ENCODE peak calls at places on chromosomes 2 and 18, in four cellular contexts. Y is fibroblast of lung; R is naive thymus-derived CD4-positive, alpha-beta T cell; H is heart left ventricle. W is an unnamed sample.

GRCh38 chr2:29053680-29054400 is 20.5 kb downstream of the PCARE start:
- DNase-seq in Y (no peak), R (no peak), H (peak; percentile 36), W (no peak)

GRCh38 chr2:86017901-86018896 is 87.5 kb downstream of the POLR1A start:
- DNase-seq in Y (peak; percentile 47), R (no peak), H (no peak), W (no peak)

GRCh38 chr2:121947681-121948080 is 192.2 kb downstream of the TSN start:
- DNase-seq in Y (no peak), R (no peak), H (no peak), W (no peak)

GRCh38 chr2:177692042-177692823 is 299.7 kb downstream of the AGPS start:
- DNase-seq in Y (no peak), R (no peak), H (no peak), W (no peak)

GRCh38 chr2:33678447-33678846 is 79.3 kb upstream of the FAM98A start:
- DNase-seq in Y (no peak), R (no peak), H (no peak), W (no peak)

GRCh38 chr2:73907840-73908452 is 15.1 kb downstream of the ACTG2 start:
- DNase-seq in Y (peak; percentile 62), R (peak; percentile 64), H (no peak), W (no peak)

GRCh38 chr2:70113396-70114100 is 26.3 kb downstream of the PCBP1 start:
- DNase-seq in Y (no peak), R (no peak), H (no peak), W (no peak)

GRCh38 chr2:217846321-217846743 is 156.5 kb downstream of the TNS1 start:
- DNase-seq in Y (no peak), R (no peak), H (no peak), W (no peak)

GRCh38 chr2:62787381-62787780 is 81.9 kb downstream of the EHBP1 start:
- DNase-seq in Y (peak; percentile 47), R (no peak), H (no peak), W (peak; percentile 14)

GRCh38 chr2:44083054-44083453 is 85.6 kb upstream of the PPM1B start:
- DNase-seq in Y (no peak), R (no peak), H (no peak), W (no peak)

GRCh38 chr18:9827856-9828793 is 57.6 kb upstream of the TXNDC2 start:
- DNase-seq in Y (peak; percentile 99), R (no peak), H (no peak), W (no peak)

GRCh38 chr18:70454705-70455322 is 166.0 kb downstream of the SOCS6 start:
- DNase-seq in Y (peak; percentile 61), R (peak; percentile 43), H (no peak), W (peak; percentile 63)

GRCh38 chr2:190023860-190024259 is 38.7 kb downstream of the MSTN start:
- DNase-seq in Y (peak; percentile 31), R (peak; percentile 32), H (no peak), W (peak; percentile 59)

GRCh38 chr2:160347269-160347863 is 146.2 kb downstream of the RBMS1 start:
- DNase-seq in Y (peak; percentile 89), R (no peak), H (no peak), W (no peak)

GRCh38 chr2:171615071-171615470 is 72.2 kb upstream of the DYNC1I2 start:
- DNase-seq in Y (peak; percentile 33), R (no peak), H (no peak), W (no peak)

GRCh38 chr2:153641046-153641445 is 162.5 kb upstream of the RPRM start:
- DNase-seq in Y (no peak), R (no peak), H (no peak), W (no peak)
- H3K27me3 ChIP-seq in Y (no peaks in the 10 kb centered on the region), R (no peaks in the 10 kb centered on the region), H (no peaks in the 10 kb centered on the region), W (peaks cover 4% of the 10 kb centered on the region)

GRCh38 chr2:175904035-175904434 is 98.0 kb downstream of the LNPK start:
- DNase-seq in Y (no peak), R (no peak), H (no peak), W (no peak)

GRCh38 chr2:175903384-175903936 is 98.6 kb downstream of the LNPK start:
- DNase-seq in Y (no peak), R (no peak), H (no peak), W (no peak)
- H3K27me3 ChIP-seq in Y (no peaks in the 10 kb centered on the region), R (no peaks in the 10 kb centered on the region), H (no peaks in the 10 kb centered on the region), W (peaks cover 4% of the 10 kb centered on the region)

GRCh38 chr2:206267567-206267966 is 6.9 kb upstream of the ZDBF2 start:
- DNase-seq in Y (no peak), R (no peak), H (no peak), W (no peak)
- H3K27me3 ChIP-seq in Y (peaks cover 39% of the 10 kb centered on the region), R (no peaks in the 10 kb centered on the region), H (peaks cover 51% of the 10 kb centered on the region), W (peaks cover 3% of the 10 kb centered on the region)

GRCh38 chr2:197615033-197615652 is 60.2 kb downstream of the RFTN2 start:
- DNase-seq in Y (no peak), R (no peak), H (no peak), W (no peak)

GRCh38 chr2:197614532-197614931 is 60.9 kb downstream of the RFTN2 start:
- DNase-seq in Y (no peak), R (no peak), H (no peak), W (peak; percentile 35)

GRCh38 chr2:197613509-197613987 is 61.8 kb downstream of the RFTN2 start:
- DNase-seq in Y (no peak), R (no peak), H (no peak), W (no peak)
- H3K27me3 ChIP-seq in Y (no peaks in the 10 kb centered on the region), R (no peaks in the 10 kb centered on the region), H (no peaks in the 10 kb centered on the region), W (no peaks in the 10 kb centered on the region)